ENCODE peak calls at places on chromosomes 2 and 18, in seven cellular contexts. One of them, this sample, is unnamed. For H3K27me3, the result is how much of the 10 kb centered on the place peaks cover.

GRCh38 chr2:234805826-234806225 is 146.0 kb upstream of the SH3BP4 start:
- DNase-seq in MM.1S: no peak
- DNase-seq in sigmoid colon: no peak
- DNase-seq in astrocyte: peak
- DNase-seq in HepG2: no peak
- DNase-seq in naive thymus-derived CD4-positive, alpha-beta T cell: no peak
- DNase-seq in thoracic aorta: no peak
- DNase-seq in this sample: no peak

GRCh38 chr2:236661762-236662110 is 92.1 kb downstream of the ACKR3 start:
- DNase-seq in MM.1S: no peak
- DNase-seq in thoracic aorta: no peak
- DNase-seq in naive thymus-derived CD4-positive, alpha-beta T cell: no peak
- DNase-seq in HepG2: no peak
- DNase-seq in sigmoid colon: no peak
- DNase-seq in astrocyte: no peak
- DNase-seq in this sample: peak

GRCh38 chr2:200596774-200597173 is 11.0 kb downstream of the AOX1 start:
- DNase-seq in astrocyte: no peak
- DNase-seq in HepG2: peak
- DNase-seq in sigmoid colon: no peak
- DNase-seq in thoracic aorta: no peak
- DNase-seq in MM.1S: no peak
- DNase-seq in naive thymus-derived CD4-positive, alpha-beta T cell: no peak
- DNase-seq in this sample: no peak

GRCh38 chr2:179444056-179444455 is 179.4 kb upstream of the SESTD1 start:
- DNase-seq in astrocyte: no peak
- DNase-seq in HepG2: no peak
- DNase-seq in naive thymus-derived CD4-positive, alpha-beta T cell: no peak
- DNase-seq in thoracic aorta: no peak
- DNase-seq in sigmoid colon: peak
- DNase-seq in MM.1S: no peak
- DNase-seq in this sample: no peak

GRCh38 chr18:55790296-55790695 is 202.3 kb upstream of the TCF4 start:
- DNase-seq in naive thymus-derived CD4-positive, alpha-beta T cell: no peak
- DNase-seq in thoracic aorta: no peak
- DNase-seq in MM.1S: no peak
- DNase-seq in sigmoid colon: no peak
- DNase-seq in HepG2: no peak
- DNase-seq in astrocyte: peak
- DNase-seq in this sample: no peak

GRCh38 chr18:3329471-3329870 is 67.5 kb downstream of the MYL12B start:
- DNase-seq in MM.1S: no peak
- DNase-seq in sigmoid colon: no peak
- DNase-seq in HepG2: no peak
- DNase-seq in astrocyte: no peak
- DNase-seq in naive thymus-derived CD4-positive, alpha-beta T cell: no peak
- DNase-seq in thoracic aorta: no peak
- DNase-seq in this sample: no peak

GRCh38 chr2:128449226-128450061 is 130.8 kb upstream of the HS6ST1 start:
- DNase-seq in sigmoid colon: peak
- DNase-seq in astrocyte: no peak
- DNase-seq in MM.1S: no peak
- DNase-seq in HepG2: no peak
- DNase-seq in thoracic aorta: no peak
- DNase-seq in naive thymus-derived CD4-positive, alpha-beta T cell: no peak
- DNase-seq in this sample: peak

GRCh38 chr2:195330513-195330956 is 326.5 kb upstream of the SLC39A10 start:
- DNase-seq in thoracic aorta: no peak
- DNase-seq in naive thymus-derived CD4-positive, alpha-beta T cell: no peak
- DNase-seq in MM.1S: no peak
- DNase-seq in astrocyte: no peak
- DNase-seq in sigmoid colon: no peak
- DNase-seq in HepG2: no peak
- DNase-seq in this sample: no peak

GRCh38 chr18:2036136-2036535 is 535.2 kb downstream of the METTL4 start:
- DNase-seq in naive thymus-derived CD4-positive, alpha-beta T cell: no peak
- DNase-seq in MM.1S: no peak
- DNase-seq in astrocyte: peak
- DNase-seq in thoracic aorta: no peak
- DNase-seq in HepG2: no peak
- DNase-seq in sigmoid colon: no peak
- DNase-seq in this sample: no peak

GRCh38 chr18:37322497-37323035 is 243.0 kb downstream of the CELF4 start:
- DNase-seq in HepG2: peak
- DNase-seq in naive thymus-derived CD4-positive, alpha-beta T cell: no peak
- DNase-seq in astrocyte: peak
- DNase-seq in MM.1S: peak
- DNase-seq in sigmoid colon: no peak
- DNase-seq in thoracic aorta: no peak
- DNase-seq in this sample: no peak

GRCh38 chr2:54772110-54772509 is 48.6 kb downstream of the EML6 start:
- DNase-seq in sigmoid colon: no peak
- DNase-seq in astrocyte: peak
- DNase-seq in naive thymus-derived CD4-positive, alpha-beta T cell: no peak
- DNase-seq in thoracic aorta: no peak
- DNase-seq in MM.1S: no peak
- DNase-seq in HepG2: no peak
- DNase-seq in this sample: no peak

GRCh38 chr2:54773838-54774237 is 50.4 kb downstream of the EML6 start:
- DNase-seq in sigmoid colon: no peak
- DNase-seq in thoracic aorta: no peak
- DNase-seq in astrocyte: no peak
- DNase-seq in HepG2: no peak
- DNase-seq in MM.1S: no peak
- DNase-seq in naive thymus-derived CD4-positive, alpha-beta T cell: no peak
- DNase-seq in this sample: no peak

GRCh38 chr2:54771166-54771565 is 47.7 kb downstream of the EML6 start:
- DNase-seq in naive thymus-derived CD4-positive, alpha-beta T cell: no peak
- DNase-seq in thoracic aorta: no peak
- DNase-seq in sigmoid colon: no peak
- DNase-seq in astrocyte: peak
- DNase-seq in MM.1S: no peak
- DNase-seq in HepG2: no peak
- DNase-seq in this sample: no peak

GRCh38 chr2:54773233-54773632 is 49.8 kb downstream of the EML6 start:
- DNase-seq in sigmoid colon: no peak
- DNase-seq in thoracic aorta: no peak
- DNase-seq in astrocyte: no peak
- DNase-seq in MM.1S: no peak
- DNase-seq in naive thymus-derived CD4-positive, alpha-beta T cell: no peak
- DNase-seq in HepG2: no peak
- DNase-seq in this sample: no peak

GRCh38 chr2:54772531-54772930 is 49.1 kb downstream of the EML6 start:
- DNase-seq in astrocyte: no peak
- DNase-seq in HepG2: no peak
- DNase-seq in thoracic aorta: no peak
- DNase-seq in sigmoid colon: no peak
- DNase-seq in naive thymus-derived CD4-positive, alpha-beta T cell: no peak
- DNase-seq in MM.1S: no peak
- DNase-seq in this sample: no peak
- H3K4me3 ChIP-seq in astrocyte: no peak
- H3K4me3 ChIP-seq in HepG2: no peak
- H3K4me3 ChIP-seq in thoracic aorta: no peak
- H3K4me3 ChIP-seq in sigmoid colon: no peak
- H3K4me3 ChIP-seq in naive thymus-derived CD4-positive, alpha-beta T cell: no peak
- H3K4me3 ChIP-seq in MM.1S: no peak
- H3K4me3 ChIP-seq in this sample: no peak

GRCh38 chr18:50880108-50880465 is 1.2 kb downstream of the ME2 start:
- DNase-seq in thoracic aorta: no peak
- DNase-seq in naive thymus-derived CD4-positive, alpha-beta T cell: no peak
- DNase-seq in sigmoid colon: no peak
- DNase-seq in HepG2: no peak
- DNase-seq in MM.1S: no peak
- DNase-seq in astrocyte: no peak
- DNase-seq in this sample: no peak
- H3K27ac ChIP-seq in thoracic aorta: no peak
- H3K27ac ChIP-seq in naive thymus-derived CD4-positive, alpha-beta T cell: peak
- H3K27ac ChIP-seq in sigmoid colon: peak
- H3K27ac ChIP-seq in HepG2: no peak
- H3K27ac ChIP-seq in MM.1S: peak
- H3K27ac ChIP-seq in astrocyte: peak
- H3K27ac ChIP-seq in this sample: peak

GRCh38 chr2:15722980-15723379 is 131.3 kb downstream of the DDX1 start:
- DNase-seq in MM.1S: no peak
- DNase-seq in naive thymus-derived CD4-positive, alpha-beta T cell: no peak
- DNase-seq in sigmoid colon: no peak
- DNase-seq in thoracic aorta: no peak
- DNase-seq in HepG2: no peak
- DNase-seq in astrocyte: no peak
- DNase-seq in this sample: no peak
- H3K27me3 ChIP-seq in MM.1S: under half
- H3K27me3 ChIP-seq in naive thymus-derived CD4-positive, alpha-beta T cell: under half
- H3K27me3 ChIP-seq in sigmoid colon: under half
- H3K27me3 ChIP-seq in thoracic aorta: under half
- H3K27me3 ChIP-seq in HepG2: under half
- H3K27me3 ChIP-seq in astrocyte: under half
- H3K27me3 ChIP-seq in this sample: under half

GRCh38 chr2:69177063-69177771 is 164.2 kb downstream of the ANTXR1 start:
- DNase-seq in MM.1S: no peak
- DNase-seq in thoracic aorta: peak
- DNase-seq in HepG2: peak
- DNase-seq in naive thymus-derived CD4-positive, alpha-beta T cell: no peak
- DNase-seq in astrocyte: peak
- DNase-seq in sigmoid colon: peak
- DNase-seq in this sample: peak
- H3K4me3 ChIP-seq in MM.1S: no peak
- H3K4me3 ChIP-seq in thoracic aorta: peak
- H3K4me3 ChIP-seq in HepG2: peak
- H3K4me3 ChIP-seq in naive thymus-derived CD4-positive, alpha-beta T cell: no peak
- H3K4me3 ChIP-seq in astrocyte: peak
- H3K4me3 ChIP-seq in sigmoid colon: peak
- H3K4me3 ChIP-seq in this sample: peak

GRCh38 chr2:191202881-191203397 is 42.3 kb upstream of the MYO1B start:
- DNase-seq in MM.1S: no peak
- DNase-seq in naive thymus-derived CD4-positive, alpha-beta T cell: no peak
- DNase-seq in astrocyte: peak
- DNase-seq in HepG2: no peak
- DNase-seq in sigmoid colon: peak
- DNase-seq in thoracic aorta: no peak
- DNase-seq in this sample: no peak
- H3K27ac ChIP-seq in MM.1S: no peak
- H3K27ac ChIP-seq in naive thymus-derived CD4-positive, alpha-beta T cell: no peak
- H3K27ac ChIP-seq in astrocyte: peak
- H3K27ac ChIP-seq in HepG2: no peak
- H3K27ac ChIP-seq in sigmoid colon: peak
- H3K27ac ChIP-seq in thoracic aorta: no peak
- H3K27ac ChIP-seq in this sample: no peak

DNA sequence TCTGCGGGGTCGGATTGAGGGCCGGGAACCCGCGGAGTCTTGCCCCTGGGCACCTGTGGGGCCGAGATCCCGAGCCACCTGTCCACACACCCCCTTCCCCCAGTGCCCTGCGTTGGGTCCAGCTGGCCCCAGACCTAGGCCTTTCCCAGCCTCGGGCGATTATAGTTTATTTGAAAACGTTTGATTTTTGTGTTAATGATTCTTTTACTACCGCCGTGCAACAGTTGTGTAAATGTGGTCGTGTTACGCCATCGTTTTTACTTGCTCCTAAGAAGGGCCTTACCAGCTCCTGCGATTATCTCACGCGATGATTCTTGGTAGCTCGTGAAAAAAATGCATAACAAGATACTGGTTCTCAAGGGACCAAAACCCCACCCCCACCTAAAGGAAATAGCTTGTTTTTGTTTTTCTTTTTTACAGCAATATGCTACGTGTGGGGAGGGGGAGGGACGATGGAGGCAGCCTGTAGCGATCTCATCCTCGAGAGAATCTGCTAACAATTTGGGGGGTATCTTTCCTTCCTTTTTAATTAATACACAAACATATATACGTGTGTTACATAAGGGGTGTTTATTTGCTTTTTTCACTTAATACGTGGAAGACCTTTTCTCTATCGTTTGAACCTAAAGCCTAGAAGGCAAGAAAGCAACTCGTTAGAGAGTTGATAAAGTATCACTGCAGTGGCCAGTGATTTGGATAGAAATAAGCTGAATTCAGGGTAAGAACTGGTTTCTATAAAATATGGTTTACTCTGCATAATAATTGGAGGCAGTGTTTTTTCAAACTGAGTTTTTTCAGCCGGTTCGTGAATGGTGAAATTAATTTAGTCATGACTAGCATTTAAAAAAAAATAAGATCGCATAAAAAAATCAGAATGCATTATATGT is 1.1 kb downstream of the ZDBF2 start:
- DNase-seq in astrocyte: peak
- DNase-seq in MM.1S: peak
- DNase-seq in sigmoid colon: no peak
- DNase-seq in thoracic aorta: no peak
- DNase-seq in HepG2: no peak
- DNase-seq in naive thymus-derived CD4-positive, alpha-beta T cell: peak
- DNase-seq in this sample: no peak
- H3K27me3 ChIP-seq in astrocyte: half or more
- H3K27me3 ChIP-seq in MM.1S: under half
- H3K27me3 ChIP-seq in sigmoid colon: under half
- H3K27me3 ChIP-seq in thoracic aorta: under half
- H3K27me3 ChIP-seq in HepG2: under half
- H3K27me3 ChIP-seq in naive thymus-derived CD4-positive, alpha-beta T cell: under half
- H3K27me3 ChIP-seq in this sample: under half

DNA sequence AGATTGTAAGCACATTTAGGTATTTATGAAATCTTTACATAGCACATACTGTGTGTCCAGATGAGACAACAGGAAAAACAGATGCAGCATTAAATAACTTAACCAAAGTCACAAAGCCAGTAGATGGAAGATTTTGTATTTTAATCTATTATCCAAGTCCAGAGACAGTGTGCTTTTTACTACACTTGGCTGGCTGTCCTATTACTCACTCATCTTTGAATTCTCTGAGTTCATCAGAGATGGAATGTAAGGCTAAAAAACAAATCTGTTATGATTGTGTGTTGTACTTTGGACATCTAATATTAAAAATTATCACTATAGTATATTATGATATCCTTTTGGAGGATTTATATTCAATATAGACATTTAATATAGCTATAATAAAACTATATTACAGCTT is 1189.4 kb downstream of the DSC3 start:
- DNase-seq in HepG2: no peak
- DNase-seq in sigmoid colon: no peak
- DNase-seq in naive thymus-derived CD4-positive, alpha-beta T cell: no peak
- DNase-seq in MM.1S: no peak
- DNase-seq in thoracic aorta: no peak
- DNase-seq in astrocyte: no peak
- DNase-seq in this sample: no peak
- H3K4me3 ChIP-seq in HepG2: no peak
- H3K4me3 ChIP-seq in sigmoid colon: no peak
- H3K4me3 ChIP-seq in naive thymus-derived CD4-positive, alpha-beta T cell: no peak
- H3K4me3 ChIP-seq in MM.1S: no peak
- H3K4me3 ChIP-seq in thoracic aorta: no peak
- H3K4me3 ChIP-seq in astrocyte: no peak
- H3K4me3 ChIP-seq in this sample: no peak

This sample was measured in ascending aorta.